ENCODE peak calls at places on chromosomes 3 and 15, in five cellular contexts. L is sigmoid colon; P is heart right ventricle; S is mesenchymal stem cell; G is CD4-positive, alpha-beta memory T cell. K is an unnamed sample. For H3K4me1 and H3K27me3, the result is how much of the 10 kb centered on the place peaks cover.

GRCh38 chr3:71591106-71591505 is 7.6 kb upstream of the FOXP1 start:
- DNase-seq in G (no peak), S (no peak), P (no peak), L (no peak), K (no peak)

GRCh38 chr3:129794319-129795201 is 99.0 kb downstream of the TMCC1 start:
- DNase-seq in S (peak), L (peak), G (no peak), P (peak), K (peak)

GRCh38 chr3:8972614-8973013 is 9.3 kb upstream of the RAD18 start:
- DNase-seq in P (no peak), L (no peak), S (peak), G (no peak), K (no peak)

GRCh38 chr3:71629289-71630252 is 46.0 kb upstream of the FOXP1 start:
- DNase-seq in P (peak), L (peak), S (peak), G (no peak), K (no peak)

GRCh38 chr15:92949604-92950249 is 49.6 kb downstream of the CHD2 start:
- DNase-seq in S (no peak), G (no peak), P (no peak), L (no peak), K (no peak)

GRCh38 chr3:184237772-184238171 is 8.4 kb downstream of the VWA5B2 start:
- DNase-seq in S (no peak), L (no peak), G (no peak), P (no peak), K (no peak)

GRCh38 chr3:52721002-52721741 is 15.3 kb downstream of the SPCS1 start:
- DNase-seq in P (no peak), G (peak), S (peak), L (no peak), K (no peak)

GRCh38 chr3:123069021-123069381 is 2.2 kb downstream of the PDIA5 start:
- DNase-seq in L (no peak), G (no peak), P (no peak), S (no peak), K (no peak)

GRCh38 chr3:24220859-24221657 is 273.6 kb downstream of the THRB start:
- DNase-seq in S (peak), P (peak), G (no peak), L (peak), K (peak)

GRCh38 chr3:160444411-160444810 is 5.2 kb downstream of the TRIM59 start:
- DNase-seq in G (no peak), P (no peak), L (no peak), S (no peak), K (no peak)

GRCh38 chr3:19270471-19270870 is 122.2 kb downstream of the KCNH8 start:
- DNase-seq in P (no peak), L (no peak), S (no peak), G (no peak), K (no peak)

GRCh38 chr3:188746291-188746783 is 425.4 kb upstream of the TPRG1 start:
- DNase-seq in S (peak), L (no peak), G (no peak), P (no peak), K (no peak)

GRCh38 chr3:152591448-152592003 is 243.4 kb upstream of the P2RY1 start:
- DNase-seq in L (no peak), P (no peak), S (no peak), G (no peak), K (no peak)

GRCh38 chr3:165158011-165158410 is 38.2 kb downstream of the SLITRK3 start:
- DNase-seq in S (no peak), P (no peak), L (no peak), G (no peak), K (no peak)

GRCh38 chr3:41158947-41159346 is 40.4 kb upstream of the CTNNB1 start:
- DNase-seq in L (no peak), P (no peak), G (no peak), S (peak), K (no peak)

GRCh38 chr3:141939759-141940158 is 63.3 kb downstream of the ATP1B3 start:
- DNase-seq in S (no peak), P (no peak), L (peak), G (no peak), K (no peak)

GRCh38 chr3:50559702-50560101 is 7.8 kb downstream of the C3orf18 start:
- DNase-seq in G (no peak), L (no peak), S (no peak), P (no peak), K (no peak)

GRCh38 chr3:81788044-81788443 is 26.6 kb upstream of the GBE1 start:
- DNase-seq in G (no peak), L (no peak), P (no peak), S (no peak), K (no peak)

GRCh38 chr15:98654790-98655360 is 6.5 kb downstream of the IGF1R start:
- DNase-seq in G (no peak), S (no peak), P (no peak), L (no peak), K (no peak)
- H3K4me1 ChIP-seq in G (under half), S (under half), P (under half), L (half or more), K (half or more)

GRCh38 chr3:45139372-45139894 is 6.7 kb downstream of the CDCP1 start:
- DNase-seq in L (no peak), S (no peak), P (no peak), G (no peak), K (no peak)
- H3K27ac ChIP-seq in L (peak), S (peak), P (no peak), G (no peak), K (peak)

GRCh38 chr15:66156310-66156975 is 97.1 kb downstream of the MEGF11 start:
- DNase-seq in G (no peak), P (no peak), L (no peak), S (no peak), K (no peak)
- H3K27me3 ChIP-seq in G (under half), P (under half), L (under half), S (half or more), K (under half)

DNA sequence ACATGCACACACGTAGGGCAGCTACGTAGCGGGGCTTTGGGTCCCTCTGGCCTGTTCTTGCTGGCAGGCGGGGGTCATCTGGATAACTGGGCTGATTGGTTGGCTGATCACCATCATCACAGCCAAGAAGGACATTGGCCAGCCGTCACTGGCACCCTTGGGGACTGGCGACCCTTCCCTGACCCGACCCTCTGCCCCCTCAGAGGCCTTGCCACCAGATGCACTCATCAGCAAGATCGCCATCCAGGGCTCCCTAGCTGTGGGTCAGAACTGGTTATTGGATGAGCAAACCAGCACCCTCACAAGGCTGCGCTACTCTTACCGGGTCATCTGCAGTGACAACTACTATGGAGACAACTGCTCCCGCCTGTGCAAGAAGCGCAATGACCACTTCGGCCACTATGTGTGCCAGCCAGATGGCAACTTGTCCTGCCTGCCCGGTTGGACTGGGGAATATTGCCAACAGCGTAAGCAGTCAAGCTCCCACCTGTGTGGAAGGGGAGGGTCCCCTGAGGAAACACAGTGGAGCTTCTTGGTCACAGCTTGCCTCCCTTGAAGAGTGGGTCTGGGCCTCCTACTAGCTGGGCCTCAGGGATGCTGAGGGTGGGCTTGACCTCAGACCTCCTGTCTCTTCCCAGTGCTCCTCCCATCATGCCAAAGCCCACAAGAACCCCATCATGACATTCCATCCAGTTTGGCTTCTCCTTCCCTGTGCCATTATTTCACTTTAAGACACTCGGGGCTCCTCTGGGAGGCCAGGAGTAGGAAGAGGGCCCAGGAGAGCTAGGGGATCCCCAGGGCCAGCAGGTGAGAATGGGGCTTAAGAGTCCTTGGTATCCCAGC is 2.4 kb downstream of the DLL4 start:
- DNase-seq in L (no peak), P (no peak), S (no peak), G (no peak), K (peak)
- H3K4me1 ChIP-seq in L (under half), P (half or more), S (under half), G (under half), K (under half)

GRCh38 chr15:86106306-86106705 is 26.6 kb downstream of the AGBL1 start:
- DNase-seq in S (no peak), P (no peak), G (no peak), L (no peak), K (no peak)
- H3K27ac ChIP-seq in S (no peak), P (no peak), G (no peak), L (no peak), K (no peak)

GRCh38 chr3:10722921-10723320 is 93.1 kb upstream of the SLC6A11 start:
- DNase-seq in P (no peak), S (no peak), L (no peak), G (no peak), K (no peak)

GRCh38 chr3:10726787-10727186 is 89.2 kb upstream of the SLC6A11 start:
- DNase-seq in S (no peak), L (no peak), P (no peak), G (no peak), K (no peak)

GRCh38 chr3:10725067-10725466 is 91.0 kb upstream of the SLC6A11 start:
- DNase-seq in S (no peak), G (no peak), L (no peak), P (no peak), K (no peak)

GRCh38 chr3:10725846-10726245 is 90.2 kb upstream of the SLC6A11 start:
- DNase-seq in G (no peak), P (no peak), L (no peak), S (no peak), K (no peak)

DNA sequence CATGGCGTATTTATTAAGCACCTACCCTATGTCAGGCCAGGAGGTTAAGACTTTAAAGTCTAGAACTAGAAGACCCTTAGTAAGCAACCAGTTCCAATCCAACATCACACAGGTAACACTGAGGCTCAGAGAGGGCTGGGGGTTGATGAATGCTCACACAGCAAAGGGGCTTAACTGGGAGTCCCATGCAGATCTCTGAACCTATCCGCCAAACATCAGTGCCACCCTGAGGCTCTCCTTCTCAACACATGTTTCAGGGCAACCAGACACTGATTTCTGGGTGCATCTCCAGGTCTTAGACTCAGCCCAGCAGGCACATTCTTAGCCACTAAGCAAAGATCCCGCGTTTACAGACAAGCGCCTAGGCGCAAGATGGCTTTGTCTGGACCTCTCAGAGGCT is 92.0 kb upstream of the SLC6A11 start:
- DNase-seq in G (no peak), S (no peak), P (no peak), L (no peak), K (no peak)
- H3K27me3 ChIP-seq in G (under half), S (under half), P (under half), L (under half), K (under half)

DNA sequence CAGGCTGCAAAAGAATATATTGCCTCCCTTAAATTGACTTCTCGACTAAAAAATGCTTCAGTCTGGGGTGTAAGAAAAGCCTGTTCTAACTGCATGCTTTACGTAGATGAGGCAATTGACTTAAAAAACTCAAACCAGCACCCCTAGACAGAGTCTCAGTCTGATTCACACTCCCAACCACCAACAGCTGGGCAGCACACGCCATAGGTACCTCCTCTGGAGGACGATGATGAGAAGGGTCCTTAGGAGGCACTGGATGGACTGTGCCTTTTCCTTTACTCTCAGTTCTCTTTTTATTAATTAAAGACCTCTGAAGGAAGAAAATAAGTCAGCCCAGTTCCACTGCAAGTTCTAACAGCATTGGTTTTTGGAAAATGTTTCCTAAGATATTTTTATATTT is 175.0 kb downstream of the PDZRN3 start:
- DNase-seq in P (no peak), G (no peak), S (no peak), L (no peak), K (no peak)
- H3K4me1 ChIP-seq in P (under half), G (under half), S (under half), L (half or more), K (under half)

K was measured in RWPE2.